ENCODE peak calls at places on chromosomes 16 and 17, in ten cellular contexts. I is stomach, G is heart left ventricle, E is body of pancreas, X is prostate gland, W is Peyer's patch, D is esophagus muscularis mucosa, B is uterus, R is ovary, U is endothelial cell of umbilical vein. K is an unnamed sample.

GRCh38 chr16:27253526-27253930 is 15.0 kb downstream of the NSMCE1 start:
- DNase-seq in I (no peak), G (no peak), E (no peak), X (no peak), W (no peak), D (peak), B (no peak), R (no peak), U (peak), K (no peak)

GRCh38 chr16:89290887-89291286 is 73.4 kb downstream of the ZNF778 start:
- DNase-seq in I (no peak), G (no peak), E (no peak), X (no peak), W (no peak), D (no peak), B (no peak), R (no peak), U (no peak), K (no peak)

GRCh38 chr17:70609566-70609965 is 440.2 kb downstream of the KCNJ2 start:
- DNase-seq in I (no peak), G (no peak), E (no peak), X (no peak), W (no peak), D (no peak), B (no peak), R (no peak), U (no peak), K (no peak)

GRCh38 chr17:8121531-8122390 is 2.1 kb downstream of the HES7 start:
- DNase-seq in I (no peak), G (peak), E (peak), X (peak), W (peak), D (no peak), B (peak), R (peak), U (peak), K (no peak)

GRCh38 chr16:87464691-87465300 is 28.0 kb downstream of the ZCCHC14 start:
- DNase-seq in I (peak), G (peak), E (peak), X (no peak), W (peak), D (peak), B (peak), R (peak), U (no peak), K (peak)

GRCh38 chr17:50154604-50155003 is 4.1 kb upstream of the PPP1R9B start:
- DNase-seq in I (no peak), G (no peak), E (no peak), X (no peak), W (no peak), D (no peak), B (no peak), R (no peak), U (no peak), K (no peak)

GRCh38 chr16:87707714-87708113 is 58.1 kb downstream of the KLHDC4 start:
- DNase-seq in I (no peak), G (no peak), E (no peak), X (no peak), W (no peak), D (no peak), B (no peak), R (no peak), U (no peak), K (no peak)

GRCh38 chr17:28272166-28272565 is 46.8 kb upstream of the TMEM97 start:
- DNase-seq in I (no peak), G (no peak), E (no peak), X (no peak), W (no peak), D (no peak), B (no peak), R (no peak), U (no peak), K (no peak)

GRCh38 chr16:73610605-73611177 is 562.8 kb upstream of the ZFHX3 start:
- DNase-seq in I (no peak), G (no peak), E (no peak), X (no peak), W (no peak), D (no peak), B (no peak), R (no peak), U (no peak), K (no peak)

GRCh38 chr16:85133290-85133599 is 21.0 kb upstream of the CIBAR2 start:
- DNase-seq in I (no peak), G (no peak), E (no peak), X (no peak), W (no peak), D (no peak), B (no peak), R (no peak), U (no peak), K (no peak)

GRCh38 chr16:24853830-24854229 is 8.1 kb downstream of the SLC5A11 start:
- DNase-seq in I (no peak), G (peak), E (no peak), X (peak), W (no peak), D (no peak), B (peak), R (peak), U (peak), K (no peak)

GRCh38 chr16:15988268-15989013 is 39.0 kb downstream of the ABCC1 start:
- DNase-seq in I (no peak), G (no peak), E (no peak), X (no peak), W (no peak), D (no peak), B (no peak), R (no peak), U (peak), K (no peak)

GRCh38 chr16:27476240-27476639 is 73.5 kb downstream of the GTF3C1 start:
- DNase-seq in I (no peak), G (no peak), E (no peak), X (no peak), W (no peak), D (no peak), B (no peak), R (no peak), U (no peak), K (no peak)

GRCh38 chr17:39665642-39666221 is 583 bp downstream of the TCAP start:
- DNase-seq in I (no peak), G (no peak), E (no peak), X (no peak), W (no peak), D (no peak), B (no peak), R (no peak), U (no peak), K (peak)

GRCh38 chr17:65259281-65259680 is 122.1 kb downstream of the RGS9 start:
- DNase-seq in I (no peak), G (no peak), E (no peak), X (no peak), W (no peak), D (no peak), B (no peak), R (no peak), U (no peak), K (no peak)

GRCh38 chr16:5615868-5616642 is 518.5 kb upstream of the EEF2KMT start:
- DNase-seq in I (peak), G (peak), E (peak), X (no peak), W (peak), D (no peak), B (no peak), R (no peak), U (no peak), K (no peak)

GRCh38 chr17:67113481-67113880 is 69.1 kb downstream of the CACNG1 start:
- DNase-seq in I (no peak), G (no peak), E (no peak), X (no peak), W (no peak), D (no peak), B (no peak), R (no peak), U (no peak), K (no peak)

GRCh38 chr16:57153841-57154240 is 32.0 kb downstream of the PSME3IP1 start:
- DNase-seq in I (no peak), G (no peak), E (no peak), X (no peak), W (no peak), D (peak), B (no peak), R (no peak), U (no peak), K (no peak)

GRCh38 chr16:14303654-14304394 is 232.7 kb downstream of the MRTFB start:
- DNase-seq in I (no peak), G (no peak), E (peak), X (no peak), W (no peak), D (no peak), B (peak), R (peak), U (no peak), K (peak)

GRCh38 chr16:83356266-83356665 is 451.5 kb upstream of the HSBP1 start:
- DNase-seq in I (no peak), G (peak), E (no peak), X (peak), W (no peak), D (no peak), B (peak), R (no peak), U (peak), K (no peak)

GRCh38 chr16:325375-326155 is 27.0 kb downstream of the AXIN1 start:
- DNase-seq in I (no peak), G (no peak), E (no peak), X (no peak), W (peak), D (no peak), B (no peak), R (no peak), U (no peak), K (no peak)
- H3K4me3 ChIP-seq in I (no peak), G (peak), E (no peak), X (no peak), W (no peak), D (no peak), B (no peak), R (no peak), U (no peak), K (no peak)

GRCh38 chr17:75390982-75391381 is 14.5 kb downstream of the GRB2 start:
- DNase-seq in I (no peak), G (no peak), E (no peak), X (no peak), W (no peak), D (no peak), B (no peak), R (no peak), U (peak), K (no peak)

GRCh38 chr17:75396025-75396424 is 9.5 kb downstream of the GRB2 start:
- DNase-seq in I (no peak), G (no peak), E (no peak), X (no peak), W (no peak), D (no peak), B (no peak), R (no peak), U (no peak), K (no peak)

GRCh38 chr17:75394332-75394918 is 11.1 kb downstream of the GRB2 start:
- DNase-seq in I (no peak), G (no peak), E (no peak), X (no peak), W (no peak), D (no peak), B (no peak), R (no peak), U (no peak), K (no peak)

GRCh38 chr17:75392559-75392958 is 12.9 kb downstream of the GRB2 start:
- DNase-seq in I (no peak), G (no peak), E (no peak), X (no peak), W (no peak), D (no peak), B (no peak), R (no peak), U (no peak), K (no peak)

DNA sequence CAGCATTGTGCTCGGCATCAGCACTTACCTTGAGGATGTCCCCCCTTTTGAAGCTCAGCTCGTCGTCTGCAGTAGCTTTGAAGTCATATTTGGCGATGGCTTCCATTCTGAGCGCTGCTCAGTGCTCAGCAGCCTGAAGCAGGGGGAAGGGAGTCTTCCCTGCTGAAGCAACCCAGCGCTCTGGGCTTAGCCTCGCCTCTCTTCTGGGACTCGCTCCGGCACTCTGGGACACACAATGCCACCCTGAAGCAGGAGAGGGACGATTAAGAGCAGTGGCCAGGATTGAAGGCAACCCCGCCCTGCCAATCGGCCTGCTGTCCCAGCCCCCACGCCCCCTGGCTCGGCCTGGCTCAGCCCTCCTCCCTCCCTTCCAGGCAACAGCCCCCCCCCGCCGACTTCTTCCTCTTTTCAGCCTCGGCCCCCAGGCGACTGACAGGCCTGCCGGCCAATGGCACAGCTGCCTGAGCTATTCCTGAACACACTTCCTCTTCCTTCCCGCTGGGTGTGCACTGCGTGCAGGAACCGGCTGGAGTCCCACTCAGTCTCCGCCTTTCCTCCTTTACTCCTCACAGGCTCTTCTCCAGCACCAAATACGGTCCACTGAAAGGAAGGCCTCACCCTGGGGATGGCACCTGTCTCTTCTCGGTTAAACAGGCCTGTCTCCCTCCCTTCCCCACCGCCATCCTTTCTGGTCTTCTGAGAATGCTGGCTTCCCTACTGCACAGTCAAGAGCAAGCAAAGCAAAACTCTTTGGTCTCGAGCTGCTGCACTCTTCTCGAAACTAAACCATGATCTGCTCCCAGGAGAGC is 11.8 kb downstream of the GRB2 start:
- DNase-seq in I (peak), G (peak), E (peak), X (peak), W (peak), D (peak), B (peak), R (peak), U (peak), K (peak)
- TF ChIP-seq POLR2A in I (no peak), G (peak), E (peak), X (peak), W (peak), D (no peak), B (peak), R (no peak), U (peak), K (peak)

GRCh38 chr16:52680993-52681392 is 134.1 kb upstream of the TOX3 start:
- DNase-seq in I (no peak), G (no peak), E (no peak), X (no peak), W (no peak), D (no peak), B (no peak), R (no peak), U (no peak), K (no peak)
- H3K27ac ChIP-seq in I (no peak), G (no peak), E (no peak), X (no peak), W (no peak), D (no peak), B (no peak), R (no peak), U (no peak), K (no peak)

GRCh38 chr16:49268667-49269066 is 13.0 kb downstream of the CBLN1 start:
- DNase-seq in I (no peak), G (no peak), E (no peak), X (no peak), W (no peak), D (peak), B (no peak), R (no peak), U (no peak), K (no peak)

GRCh38 chr16:49274936-49275730 is 6.5 kb downstream of the CBLN1 start:
- DNase-seq in I (no peak), G (no peak), E (no peak), X (no peak), W (no peak), D (peak), B (no peak), R (no peak), U (no peak), K (no peak)

GRCh38 chr16:49273771-49274170 is 7.9 kb downstream of the CBLN1 start:
- DNase-seq in I (no peak), G (no peak), E (no peak), X (no peak), W (no peak), D (peak), B (no peak), R (no peak), U (no peak), K (no peak)

GRCh38 chr16:49271363-49271762 is 10.3 kb downstream of the CBLN1 start:
- DNase-seq in I (no peak), G (no peak), E (no peak), X (no peak), W (no peak), D (peak), B (no peak), R (no peak), U (no peak), K (no peak)

GRCh38 chr16:49269231-49269630 is 12.4 kb downstream of the CBLN1 start:
- DNase-seq in I (no peak), G (no peak), E (no peak), X (no peak), W (no peak), D (no peak), B (no peak), R (no peak), U (no peak), K (no peak)
- H3K4me3 ChIP-seq in I (no peak), G (no peak), E (no peak), X (no peak), W (no peak), D (no peak), B (no peak), R (no peak), U (no peak), K (no peak)